ENCODE peak calls at places on chromosomes 13 and 19, in five cellular contexts. P is adrenal gland; N is breast epithelium; F is CD8-positive, alpha-beta memory T cell; C is GM23248. S is an unnamed sample.

GRCh38 chr19:31372245-31372781 is 23.1 kb upstream of the TSHZ3 start:
- DNase-seq in P (no peak), N (no peak), F (no peak), C (no peak), S (no peak)

GRCh38 chr13:33612641-33613638 is 205.0 kb upstream of the RFC3 start:
- DNase-seq in P (no peak), N (no peak), F (no peak), C (no peak), S (no peak)

GRCh38 chr13:101626925-101627555 is 174.6 kb downstream of the ITGBL1 start:
- DNase-seq in P (no peak), N (no peak), F (peak; percentile 46), C (peak; percentile 46), S (no peak)

GRCh38 chr13:94431987-94432386 is 47.5 kb downstream of the DCT start:
- DNase-seq in P (no peak), N (no peak), F (no peak), C (no peak), S (no peak)

GRCh38 chr13:52599853-52600603 is 42.2 kb upstream of the HNRNPA1L2 start:
- DNase-seq in P (peak; percentile 26), N (no peak), F (no peak), C (peak; percentile 67), S (peak; percentile 53)

GRCh38 chr19:46600393-46601317 is 475 bp upstream of the CALM3 start:
- DNase-seq in P (peak; percentile 97), N (peak; percentile 97), F (peak; percentile 98), C (peak; percentile 97), S (peak; percentile 97)

GRCh38 chr13:25752957-25753540 is 298.8 kb downstream of the SHISA2 start:
- DNase-seq in P (no peak), N (no peak), F (no peak), C (peak; percentile 80), S (peak; percentile 93)

GRCh38 chr19:4908311-4908710 is 990 bp upstream of the UHRF1 start:
- DNase-seq in P (no peak), N (no peak), F (no peak), C (no peak), S (no peak)

GRCh38 chr13:94656766-94657165 is 55.1 kb downstream of the GPR180 start:
- DNase-seq in P (no peak), N (no peak), F (no peak), C (peak; percentile 93), S (no peak)

GRCh38 chr13:98020271-98020670 is 66.8 kb downstream of the IPO5 start:
- DNase-seq in P (no peak), N (no peak), F (no peak), C (peak; percentile 58), S (no peak)

GRCh38 chr13:43780666-43781065 is 6.1 kb downstream of the ENOX1 start:
- DNase-seq in P (no peak), N (no peak), F (no peak), C (no peak), S (no peak)

GRCh38 chr19:45103625-45104319 is 10.8 kb downstream of the PPP1R37 start:
- DNase-seq in P (no peak), N (no peak), F (no peak), C (no peak), S (no peak)

GRCh38 chr13:40172878-40173277 is 493.6 kb downstream of the FOXO1 start:
- DNase-seq in P (no peak), N (no peak), F (no peak), C (no peak), S (no peak)

GRCh38 chr13:44397766-44398223 is 24.2 kb downstream of the SERP2 start:
- DNase-seq in P (no peak), N (no peak), F (no peak), C (no peak), S (no peak)

GRCh38 chr19:18698321-18699167 is 15.1 kb downstream of the CRTC1 start:
- DNase-seq in P (no peak), N (no peak), F (no peak), C (no peak), S (no peak)

GRCh38 chr19:17861542-17862402 is 2.1 kb downstream of the RPL18A start:
- DNase-seq in P (no peak), N (no peak), F (no peak), C (no peak), S (no peak)

GRCh38 chr19:18198374-18198773 is 5.4 kb downstream of the MPV17L2 start:
- DNase-seq in P (no peak), N (no peak), F (no peak), C (no peak), S (no peak)

GRCh38 chr19:17337675-17338439 is 504 bp downstream of the GTPBP3 start:
- DNase-seq in P (no peak), N (no peak), F (peak; percentile 57), C (peak; percentile 70), S (peak; percentile 28)

GRCh38 chr13:73861136-73861535 is 273.1 kb downstream of the KLF12 start:
- DNase-seq in P (no peak), N (no peak), F (no peak), C (no peak), S (no peak)

GRCh38 chr13:73860501-73860900 is 273.7 kb downstream of the KLF12 start:
- DNase-seq in P (no peak), N (no peak), F (no peak), C (no peak), S (no peak)

GRCh38 chr13:73857106-73857505 is 277.1 kb downstream of the KLF12 start:
- DNase-seq in P (no peak), N (no peak), F (no peak), C (no peak), S (no peak)

GRCh38 chr13:73865027-73865426 is 269.2 kb downstream of the KLF12 start:
- DNase-seq in P (no peak), N (no peak), F (no peak), C (no peak), S (no peak)

DNA sequence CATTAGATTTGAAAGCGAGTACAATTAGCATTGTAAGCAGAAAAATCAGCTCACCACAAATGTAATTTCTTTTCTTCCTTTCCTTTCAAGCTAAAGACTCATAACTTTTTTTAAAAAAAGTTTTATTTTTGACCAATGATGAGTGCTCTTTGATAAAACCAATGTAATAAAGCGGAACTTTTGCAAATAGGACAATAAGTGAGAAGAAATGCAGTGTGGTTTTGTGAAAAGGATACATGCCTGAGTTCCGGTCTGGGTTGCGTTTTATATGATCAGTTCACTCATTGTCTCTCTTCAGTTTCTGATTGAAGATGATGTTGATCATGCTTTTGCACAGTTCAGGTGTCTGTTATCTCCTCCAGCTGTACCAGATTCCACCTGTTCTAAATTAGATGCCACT is 274.4 kb downstream of the KLF12 start:
- DNase-seq in P (no peak), N (no peak), F (no peak), C (no peak), S (no peak)
- H3K4me1 ChIP-seq in P (no peaks in the 10 kb centered on the region), N (no peaks in the 10 kb centered on the region), F (peaks cover 3% of the 10 kb centered on the region), C (peaks cover 3% of the 10 kb centered on the region), S (peaks cover 4% of the 10 kb centered on the region)

DNA sequence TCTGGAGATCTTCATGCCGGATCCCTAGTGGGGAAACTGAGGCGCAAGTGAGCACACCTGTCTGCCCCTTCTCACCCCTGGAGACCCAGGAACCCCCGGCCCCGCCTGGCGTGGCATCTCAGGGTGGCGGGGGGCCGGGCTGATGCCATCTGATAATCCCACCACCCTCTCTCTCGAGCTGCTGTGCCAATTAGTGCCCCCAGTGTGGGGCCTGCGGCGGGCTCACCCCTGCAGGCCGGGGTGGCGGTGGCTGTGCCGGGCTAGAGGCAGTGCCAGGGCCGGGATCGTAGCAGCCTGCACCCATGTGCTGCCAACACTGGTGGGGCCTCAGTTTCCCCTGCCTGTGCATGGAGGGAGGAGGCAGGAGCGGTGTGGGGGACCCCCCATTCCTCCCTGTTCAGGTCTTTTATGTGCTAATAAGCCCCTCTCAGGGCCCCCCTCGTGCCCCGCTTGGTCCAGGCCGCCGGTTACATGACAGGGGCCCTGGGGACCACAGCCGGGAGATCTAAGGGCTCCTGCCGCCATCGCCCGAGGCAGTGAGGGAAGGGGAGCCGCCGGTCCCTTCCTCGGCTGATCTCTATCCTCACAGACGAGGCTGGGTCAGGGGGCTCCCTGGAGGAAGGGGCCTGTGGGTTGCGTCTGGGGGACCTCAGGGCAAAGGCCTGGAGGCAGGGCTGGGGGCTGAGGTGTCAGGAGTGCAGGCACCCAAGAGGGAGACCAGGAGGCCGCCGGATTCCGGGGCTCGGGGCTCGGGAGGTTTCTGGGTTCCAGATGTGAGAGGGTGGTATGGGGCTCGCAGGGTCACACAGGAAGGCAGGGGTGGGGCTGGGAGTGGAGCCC is 8.3 kb downstream of the EFNA2 start:
- DNase-seq in P (no peak), N (no peak), F (no peak), C (no peak), S (no peak)
- H3K27me3 ChIP-seq in P (peaks cover 33% of the 10 kb centered on the region), N (peaks cover 74% of the 10 kb centered on the region), F (peaks cover 14% of the 10 kb centered on the region), C (peaks cover 14% of the 10 kb centered on the region), S (peaks cover 6% of the 10 kb centered on the region)

GRCh38 chr13:60494296-60494695 is 97.3 kb downstream of the TDRD3 start:
- DNase-seq in P (no peak), N (no peak), F (no peak), C (no peak), S (no peak)

DNA sequence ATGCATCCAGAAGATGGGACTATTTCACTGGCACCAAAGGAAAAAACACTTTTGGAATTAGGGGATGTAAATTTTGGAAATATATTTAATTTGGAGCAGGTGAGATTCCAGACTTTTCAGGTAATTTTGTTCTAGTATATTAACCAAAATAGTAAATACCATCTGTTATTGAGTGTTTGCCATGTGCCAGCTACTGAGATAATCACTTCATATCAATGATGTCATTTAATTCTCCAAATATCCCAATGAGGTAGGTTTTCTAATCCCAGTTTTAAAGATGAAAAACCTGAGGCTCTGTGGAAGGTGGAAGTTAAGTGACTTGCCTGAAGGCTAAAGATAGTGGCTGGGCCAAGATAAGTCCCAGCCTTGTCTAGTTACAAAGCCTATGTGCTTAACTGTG is 95.2 kb downstream of the TDRD3 start:
- DNase-seq in P (no peak), N (no peak), F (no peak), C (no peak), S (no peak)
- H3K4me3 ChIP-seq in P (no peak overlapping the region), N (no peak overlapping the region), F (no peak overlapping the region), C (no peak overlapping the region), S (no peak overlapping the region)

DNA sequence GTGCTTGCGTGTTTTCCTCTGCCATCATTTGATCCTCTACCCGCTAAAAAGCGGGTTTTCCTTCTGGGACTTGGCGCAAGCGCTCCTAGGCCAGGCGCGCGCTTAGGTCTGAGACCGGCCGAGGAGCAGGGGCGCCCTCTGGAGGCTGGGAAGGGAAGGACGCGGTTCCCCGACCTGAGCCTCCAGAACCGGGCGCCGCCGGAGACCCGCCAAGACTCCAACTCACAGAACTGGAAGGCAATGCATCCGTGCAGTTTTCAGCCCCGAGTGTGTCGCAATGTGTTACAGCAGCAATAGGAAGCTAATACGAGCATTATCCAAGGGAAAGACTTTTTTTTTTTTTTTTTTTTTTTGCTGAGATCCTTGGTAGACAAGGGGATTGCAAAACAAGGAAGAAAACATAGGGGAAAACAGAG is 190.9 kb downstream of the COL4A1 start:
- DNase-seq in P (peak; percentile 65), N (no peak), F (no peak), C (peak; percentile 60), S (peak; percentile 90)
- H3K4me1 ChIP-seq in P (no peaks in the 10 kb centered on the region), N (no peaks in the 10 kb centered on the region), F (no peaks in the 10 kb centered on the region), C (peaks cover 25% of the 10 kb centered on the region), S (peaks cover 10% of the 10 kb centered on the region)

DNA sequence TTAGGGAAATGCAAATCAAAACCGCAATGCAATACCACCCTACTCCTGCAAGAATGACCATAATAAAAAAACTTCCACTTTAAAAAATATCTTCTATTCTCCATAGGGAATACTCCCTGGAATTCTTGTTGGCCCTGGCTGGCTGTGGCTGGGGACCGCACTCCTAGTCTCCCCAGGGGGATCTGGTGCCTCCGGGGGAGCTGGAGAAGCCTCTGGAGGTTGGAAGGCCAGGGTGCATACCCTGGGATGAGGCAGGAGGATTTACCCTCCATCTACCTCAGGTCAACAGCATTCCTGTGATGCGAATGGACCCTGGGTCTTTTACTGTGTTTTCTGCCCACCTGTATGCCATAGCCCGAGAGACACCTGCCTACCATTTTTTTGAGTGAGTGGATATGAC is 120.0 kb upstream of the ZNF536 start:
- DNase-seq in P (no peak), N (no peak), F (no peak), C (no peak), S (no peak)
- H3K27me3 ChIP-seq in P (no peaks in the 10 kb centered on the region), N (peaks cover 43% of the 10 kb centered on the region), F (peaks cover 4% of the 10 kb centered on the region), C (no peaks in the 10 kb centered on the region), S (no peaks in the 10 kb centered on the region)

S was measured in cardiac muscle cell.